ENCODE peak calls at places on chromosomes 2 and 18, in four cellular contexts. B is adrenal gland, S is ovary, X is thoracic aorta. J is an unnamed sample. For H3K4me1, the result is how much of the 10 kb centered on the place peaks cover.

GRCh38 chr2:238964544-238965113 is 116.7 kb downstream of the TWIST2 start:
- DNase-seq in X (no peak), B (no peak), S (no peak), J (no peak)

GRCh38 chr2:4049463-4049862 is 346.1 kb downstream of the DCDC2C start:
- DNase-seq in S (no peak), B (no peak), X (no peak), J (no peak)

GRCh38 chr18:24567199-24567598 is 106.8 kb downstream of the HRH4 start:
- DNase-seq in X (no peak), S (no peak), B (no peak), J (peak)

GRCh38 chr2:207492461-207492860 is 37.3 kb upstream of the CREB1 start:
- DNase-seq in X (no peak), B (no peak), S (no peak), J (no peak)

GRCh38 chr2:72023678-72024390 is 123.8 kb downstream of the CYP26B1 start:
- DNase-seq in X (no peak), B (no peak), S (no peak), J (no peak)

GRCh38 chr2:215277942-215278341 is 33.9 kb upstream of the ATIC start:
- DNase-seq in S (no peak), B (no peak), X (no peak), J (no peak)

GRCh38 chr2:191946471-191947182 is 99.7 kb upstream of the CAVIN2 start:
- DNase-seq in X (no peak), B (no peak), S (no peak), J (no peak)

GRCh38 chr2:95004702-95005101 is 20.8 kb upstream of the MAL start:
- DNase-seq in X (no peak), S (no peak), B (no peak), J (no peak)

GRCh38 chr2:138949517-138949916 is 169.3 kb upstream of the NXPH2 start:
- DNase-seq in S (no peak), X (no peak), B (no peak), J (no peak)

GRCh38 chr2:39275016-39275415 is 31.2 kb upstream of the CDKL4 start:
- DNase-seq in S (no peak), B (no peak), X (no peak), J (no peak)

GRCh38 chr18:43935051-43935412 is 657.7 kb upstream of the SYT4 start:
- DNase-seq in S (no peak), X (no peak), B (no peak), J (no peak)

GRCh38 chr18:3747176-3747973 is 297.4 kb downstream of the TGIF1 start:
- DNase-seq in X (peak), S (no peak), B (peak), J (no peak)

GRCh38 chr2:196262606-196263005 is 91.2 kb upstream of the STK17B start:
- DNase-seq in X (no peak), B (no peak), S (no peak), J (no peak)

GRCh38 chr18:72091369-72091768 is 452.8 kb downstream of the CBLN2 start:
- DNase-seq in S (no peak), X (no peak), B (no peak), J (no peak)

GRCh38 chr2:112765251-112765650 is 842 bp upstream of the CKAP2L start:
- DNase-seq in B (no peak), X (no peak), S (no peak), J (no peak)

GRCh38 chr2:196739031-196739430 is 60.5 kb downstream of the GTF3C3 start:
- DNase-seq in X (no peak), B (no peak), S (no peak), J (no peak)

GRCh38 chr2:127609031-127609751 is 36.8 kb upstream of the GPR17 start:
- DNase-seq in B (no peak), X (no peak), S (no peak), J (no peak)

GRCh38 chr18:8719192-8719591 is 13.8 kb downstream of the MTCL1 start:
- DNase-seq in X (no peak), S (no peak), B (no peak), J (no peak)

GRCh38 chr18:71597219-71597618 is 946.9 kb downstream of the CBLN2 start:
- DNase-seq in X (no peak), B (no peak), S (no peak), J (no peak)

GRCh38 chr2:226002438-226002837 is 602.9 kb downstream of the NYAP2 start:
- DNase-seq in B (peak), S (no peak), X (peak), J (peak)

GRCh38 chr2:39153312-39153711 is 32.5 kb upstream of the SOS1 start:
- DNase-seq in S (no peak), B (no peak), X (no peak), J (peak)

GRCh38 chr2:130370490-130370889 is 14.6 kb downstream of the PTPN18 start:
- DNase-seq in X (no peak), B (no peak), S (no peak), J (no peak)

GRCh38 chr2:28751956-28752607 is 452 bp downstream of the PPP1CB start:
- DNase-seq in B (no peak), S (no peak), X (no peak), J (peak)

GRCh38 chr2:111664451-111664850 is 219.5 kb downstream of the ANAPC1 start:
- DNase-seq in B (no peak), X (no peak), S (no peak), J (no peak)

GRCh38 chr2:173511357-173511756 is 156.7 kb downstream of the CDCA7 start:
- DNase-seq in B (no peak), S (no peak), X (no peak), J (no peak)

GRCh38 chr18:36247036-36247435 is 50.5 kb upstream of the FHOD3 start:
- DNase-seq in S (no peak), X (no peak), B (no peak), J (no peak)

GRCh38 chr2:97736185-97736584 is 22.8 kb downstream of the ZAP70 start:
- DNase-seq in B (no peak), S (no peak), X (no peak), J (no peak)
- H3K4me1 ChIP-seq in B (under half), S (under half), X (under half), J (under half)

DNA sequence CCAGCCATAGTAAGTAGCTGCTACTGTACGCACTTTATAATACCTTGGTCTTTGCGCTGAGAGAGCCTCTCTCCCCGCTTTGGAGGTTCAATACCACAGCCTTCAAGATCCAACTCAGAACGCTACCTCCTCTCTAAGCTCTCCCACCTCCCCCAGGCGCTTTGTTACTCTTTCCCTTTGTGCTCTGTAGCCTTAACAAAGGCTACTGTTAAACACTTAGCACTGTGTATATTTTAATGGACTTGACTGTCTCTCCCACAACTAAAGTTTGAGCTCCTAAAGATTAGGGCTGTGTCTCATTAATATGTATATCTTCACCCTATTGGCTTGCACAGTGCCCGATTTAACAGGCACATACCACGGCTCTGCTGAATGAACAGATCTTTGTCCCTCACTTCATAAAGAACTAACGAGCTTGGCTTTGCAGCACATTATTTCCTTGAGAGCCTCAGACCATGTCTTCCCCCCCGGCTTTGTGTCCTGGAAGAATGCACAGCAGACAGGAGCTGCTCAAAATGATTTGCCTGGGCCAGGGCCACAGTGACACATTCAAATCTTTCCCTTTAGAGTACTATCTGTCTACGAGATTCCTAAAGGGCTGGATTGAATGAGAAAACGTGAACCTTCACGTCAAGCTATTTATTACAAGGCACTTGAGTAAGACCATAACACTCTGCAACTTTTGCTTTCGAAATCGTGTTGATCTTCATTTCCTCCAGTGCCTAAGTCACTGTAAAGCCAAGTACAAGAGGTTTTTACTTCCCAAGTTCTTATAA is 22.1 kb downstream of the ABHD3 start:
- DNase-seq in X (no peak), B (no peak), S (no peak), J (peak)
- H3K4me3 ChIP-seq in X (peak), B (no peak), S (peak), J (no peak)

DNA sequence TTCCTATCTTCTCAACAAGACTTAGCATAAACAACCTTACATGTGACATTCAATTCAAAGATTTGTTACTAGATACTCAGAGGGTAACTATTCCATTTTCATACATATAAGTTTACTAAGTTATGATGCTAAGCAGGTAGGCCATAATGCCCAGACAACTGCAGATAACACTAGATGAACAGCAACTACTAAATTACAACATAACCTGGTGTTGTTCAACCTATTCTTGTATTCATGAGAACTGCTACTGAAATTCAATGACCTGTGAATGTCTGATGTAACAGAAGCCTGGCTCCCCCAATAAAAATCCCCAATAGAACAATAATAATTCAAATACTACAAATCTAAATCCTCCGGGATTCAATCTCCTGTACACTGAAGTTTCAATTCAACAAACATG is 24.8 kb downstream of the FEZ2 start:
- DNase-seq in B (no peak), X (no peak), S (no peak), J (no peak)
- H3K4me1 ChIP-seq in B (under half), X (under half), S (under half), J (under half)

GRCh38 chr2:115364078-115364477 is 921.6 kb downstream of the DPP10 start:
- DNase-seq in X (no peak), S (no peak), B (no peak), J (peak)
- H3K4me3 ChIP-seq in X (no peak), S (no peak), B (no peak), J (no peak)